ENCODE peak calls at places on chromosomes 4 and X, in five cellular contexts. R is GM04504; D is AG08395; J is stimulated activated CD4-positive, alpha-beta T cell treated with anti-CD3 and anti-CD28 coated beads, Interleukin-2, amount 100 ng/mL, for 48 hours; S is tibial artery. U is an unnamed sample.

GRCh38 chr4:32148120-32148666 is 1428.0 kb downstream of the PCDH7 start:
- DNase-seq in R (no peak), J (no peak), S (no peak), D (no peak), U (no peak)

GRCh38 chr4:115671581-115671980 is 558.2 kb upstream of the NDST4 start:
- DNase-seq in R (no peak), J (no peak), S (no peak), D (no peak), U (no peak)

GRCh38 chrX:119401569-119401968 is 2.4 kb downstream of the SLC25A43 start:
- DNase-seq in R (no peak), D (no peak), J (no peak), S (no peak), U (no peak)

GRCh38 chr4:39883645-39884044 is 94.1 kb downstream of the PDS5A start:
- DNase-seq in R (no peak), D (no peak), J (no peak), S (no peak), U (no peak)

GRCh38 chr4:2252530-2252924 is 9.4 kb downstream of the MXD4 start:
- DNase-seq in D (no peak), J (no peak), S (no peak), R (no peak), U (no peak)

GRCh38 chrX:8067754-8068469 is 103.2 kb downstream of the VCX2 start:
- DNase-seq in R (no peak), D (no peak), J (no peak), S (no peak), U (no peak)

GRCh38 chr4:3123201-3123671 is 48.8 kb downstream of the HTT start:
- DNase-seq in J (no peak), R (peak; percentile 44), D (no peak), S (no peak), U (no peak)

GRCh38 chrX:47169273-47169672 is 24.3 kb downstream of the RBM10 start:
- DNase-seq in D (no peak), R (no peak), S (no peak), J (no peak), U (no peak)

GRCh38 chr4:163367651-163368050 is 24.0 kb downstream of the NPY5R start:
- DNase-seq in J (no peak), S (no peak), D (no peak), R (no peak), U (no peak)

GRCh38 chr4:128410037-128410436 is 122.4 kb upstream of the PGRMC2 start:
- DNase-seq in D (no peak), R (no peak), J (no peak), S (no peak), U (no peak)

GRCh38 chr4:159191989-159192388 is 89.1 kb downstream of the RAPGEF2 start:
- DNase-seq in D (peak; percentile 44), S (no peak), R (peak; percentile 23), J (no peak), U (no peak)

GRCh38 chr4:40446785-40447184 is 111.7 kb downstream of the CHRNA9 start:
- DNase-seq in J (no peak), S (no peak), R (no peak), D (no peak), U (no peak)

GRCh38 chrX:86148024-86148511 is at the start of gene DACH2:
- DNase-seq in S (peak; percentile 74), D (peak; percentile 62), R (no peak), J (peak; percentile 10), U (peak; percentile 87)

GRCh38 chr4:16262188-16262587 is 35.9 kb upstream of the TAPT1 start:
- DNase-seq in J (no peak), S (no peak), R (no peak), D (no peak), U (no peak)

GRCh38 chrX:9278475-9279270 is 186.2 kb upstream of the TBL1X start:
- DNase-seq in R (no peak), D (peak; percentile 26), J (no peak), S (no peak), U (no peak)

GRCh38 chrX:129565046-129565649 is 25.1 kb downstream of the OCRL start:
- DNase-seq in S (no peak), J (no peak), D (no peak), R (no peak), U (no peak)

GRCh38 chrX:37609727-37610126 is 38.3 kb downstream of the LANCL3 start:
- DNase-seq in S (no peak), D (no peak), J (no peak), R (no peak), U (no peak)

GRCh38 chr4:78432896-78433295 is 118.7 kb upstream of the ANXA3 start:
- DNase-seq in R (peak; percentile 21), D (peak; percentile 78), S (no peak), J (no peak), U (no peak)

GRCh38 chr4:17027495-17027894 is 129.1 kb upstream of the LDB2 start:
- DNase-seq in S (no peak), D (peak; percentile 93), R (peak; percentile 94), J (no peak), U (no peak)

GRCh38 chr4:37765741-37766140 is 60.7 kb upstream of the PGM2 start:
- DNase-seq in S (no peak), D (no peak), R (no peak), J (no peak), U (no peak)

GRCh38 chr4:77579406-77580076 is 26.1 kb upstream of the CXCL13 start:
- DNase-seq in R (peak; percentile 54), D (peak; percentile 91), J (no peak), S (no peak), U (no peak)

GRCh38 chr4:41887821-41888699 is 47.2 kb upstream of the TMEM33 start:
- DNase-seq in R (peak; percentile 16), S (no peak), J (peak; percentile 36), D (peak; percentile 27), U (no peak)

GRCh38 chr4:167171928-167172327 is 62.4 kb downstream of the SPOCK3 start:
- DNase-seq in D (no peak), R (no peak), J (no peak), S (no peak), U (no peak)

U was measured in D341Med.